ENCODE peak calls at places on chromosomes 12 and 14, in six cellular contexts. H is HepG2, S is GM12891, I is GM12878, W is H1, K is SK-N-SH. F is an unnamed sample.

GRCh38 chr12:45989857-45990467 is 412 bp downstream of the SCAF11 start:
- DNase-seq in S (peak; percentile 8), I (no peak), K (peak; percentile 60), H (peak; percentile 45), W (peak; percentile 62), F (peak; percentile 9)

GRCh38 chr12:6465467-6466183 is 4.9 kb downstream of the VAMP1 start:
- DNase-seq in H (peak; percentile 56), S (no peak), I (no peak), W (peak; percentile 70), K (peak; percentile 79), F (no peak)

GRCh38 chr14:30907659-30908057 is 33.3 kb downstream of the COCH start:
- DNase-seq in K (no peak), H (no peak), W (no peak), S (no peak), I (no peak), F (no peak)

GRCh38 chr14:31758941-31759340 is 197.7 kb downstream of the NUBPL start:
- DNase-seq in W (no peak), S (no peak), K (no peak), I (no peak), H (no peak), F (no peak)

GRCh38 chr12:110270125-110270962 is 10.7 kb upstream of the ATP2A2 start:
- DNase-seq in S (no peak), I (no peak), K (peak; percentile 64), W (no peak), H (peak; percentile 95), F (no peak)

GRCh38 chr12:124233041-124233836 is 61.7 kb upstream of the RFLNA start:
- DNase-seq in W (no peak), I (no peak), H (no peak), S (no peak), K (no peak), F (no peak)

GRCh38 chr12:110561471-110562201 is 21.5 kb downstream of the PPTC7 start:
- DNase-seq in I (no peak), S (no peak), W (no peak), H (no peak), K (no peak), F (no peak)

GRCh38 chr14:75831971-75832370 is 149.8 kb downstream of the TGFB3 start:
- DNase-seq in K (no peak), S (no peak), I (no peak), W (no peak), H (no peak), F (no peak)

GRCh38 chr14:25215607-25216006 is 165.7 kb upstream of the STXBP6 start:
- DNase-seq in K (no peak), I (no peak), S (no peak), H (no peak), W (no peak), F (no peak)

GRCh38 chr12:31370645-31371620 is 45.0 kb upstream of the SINHCAF start:
- DNase-seq in I (no peak), H (peak; percentile 77), K (no peak), S (no peak), W (peak; percentile 66), F (no peak)

GRCh38 chr12:47949441-47950341 is 13.7 kb upstream of the TMEM106C start:
- DNase-seq in S (peak; percentile 77), K (peak; percentile 90), H (peak; percentile 76), W (peak; percentile 87), I (no peak), F (peak; percentile 76)

GRCh38 chr12:50533203-50533584 is 28.4 kb downstream of the DIP2B start:
- DNase-seq in S (no peak), W (no peak), K (no peak), I (no peak), H (no peak), F (no peak)

GRCh38 chr12:9364224-9365176 is 156.3 kb upstream of the PZP start:
- DNase-seq in H (peak; percentile 46), S (no peak), I (peak; percentile 98), W (peak; percentile 65), K (no peak), F (no peak)

GRCh38 chr12:53300187-53300586 is 692 bp downstream of the MYG1 start:
- DNase-seq in I (no peak), K (peak; percentile 41), W (no peak), H (no peak), S (no peak), F (no peak)

GRCh38 chr12:42589465-42590323 is at the start of gene PRICKLE1:
- DNase-seq in S (peak; percentile 54), H (no peak), K (peak; percentile 90), I (no peak), W (peak; percentile 70), F (peak; percentile 43)

GRCh38 chr12:49626169-49626835 is 2.9 kb downstream of the PRPF40B start:
- DNase-seq in W (no peak), K (no peak), S (no peak), H (no peak), I (no peak), F (no peak)

GRCh38 chr14:64758025-64758521 is 53.8 kb downstream of the PLEKHG3 start:
- DNase-seq in I (no peak), W (no peak), H (no peak), K (no peak), S (no peak), F (no peak)

GRCh38 chr14:57136669-57137068 is 132.0 kb downstream of the EXOC5 start:
- DNase-seq in W (peak; percentile 47), I (no peak), H (no peak), K (no peak), S (no peak), F (no peak)

GRCh38 chr12:108821407-108822397 is 35.7 kb downstream of the SSH1 start:
- DNase-seq in K (no peak), I (no peak), W (no peak), S (no peak), H (no peak), F (no peak)

GRCh38 chr14:37270629-37271028 is 72.9 kb downstream of the MIPOL1 start:
- DNase-seq in W (no peak), H (peak; percentile 42), K (no peak), I (no peak), S (no peak), F (no peak)

GRCh38 chr14:79011091-79011919 is 841.1 kb downstream of the NRXN3 start:
- DNase-seq in W (no peak), H (peak; percentile 8), K (peak; percentile 37), S (no peak), I (no peak), F (no peak)

GRCh38 chr14:93285048-93285447 is 47.8 kb downstream of the BTBD7 start:
- DNase-seq in W (no peak), H (no peak), S (no peak), I (no peak), K (peak; percentile 17), F (no peak)

GRCh38 chr12:110694330-110694891 is 5.5 kb upstream of the HVCN1 start:
- DNase-seq in K (peak; percentile 78), I (no peak), W (no peak), H (no peak), S (no peak), F (no peak)

GRCh38 chr14:74647834-74648361 is 35.9 kb upstream of the LTBP2 start:
- DNase-seq in I (no peak), H (no peak), W (no peak), K (peak; percentile 47), S (no peak), F (no peak)

GRCh38 chr12:122021822-122022392 is at the start of gene BCL7A:
- DNase-seq in S (no peak), H (peak; percentile 15), I (no peak), W (peak; percentile 68), K (peak; percentile 92), F (no peak)
- TF ChIP-seq TAF1 in S (no peak), H (no peak), I (no peak), W (peak; percentile 49), K (no peak), F (no peak)

DNA sequence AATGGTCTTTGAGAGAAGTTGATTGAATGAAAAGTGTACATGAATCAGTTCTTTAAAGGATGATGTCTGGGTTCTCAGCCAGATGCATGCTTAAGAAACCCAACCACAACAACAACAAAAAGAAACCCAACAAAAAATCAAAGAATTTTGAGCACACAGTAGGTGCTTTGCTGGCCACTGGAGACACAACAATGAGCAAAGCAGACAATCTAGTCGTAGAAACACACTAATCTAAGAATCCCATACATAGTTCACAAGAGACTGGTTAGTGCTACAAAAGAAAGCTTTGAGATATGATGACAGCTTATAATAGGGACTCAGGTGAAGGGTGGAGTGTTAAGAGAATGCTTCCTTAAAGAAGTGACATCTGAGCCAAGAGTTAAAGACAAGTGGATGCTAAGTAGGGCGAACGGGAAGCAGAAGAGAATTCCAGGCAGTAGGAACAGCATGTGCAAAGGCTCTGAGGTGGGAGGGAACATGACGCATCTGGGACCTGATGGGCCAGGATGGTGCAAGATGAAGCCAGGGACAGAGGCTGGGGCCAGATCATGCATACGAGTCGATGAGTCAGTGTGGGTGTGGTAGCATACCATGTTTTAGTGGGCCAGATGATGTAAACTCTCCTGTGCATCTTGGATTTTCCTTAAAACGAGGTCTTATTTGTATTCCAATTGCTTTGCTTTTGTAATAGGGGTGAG is 4.6 kb upstream of the HIP1R start:
- DNase-seq in W (no peak), S (no peak), I (no peak), H (no peak), K (no peak), F (no peak)
- TF ChIP-seq TAF1 in W (no peak), S (no peak), I (no peak), H (no peak), K (no peak), F (no peak)

DNA sequence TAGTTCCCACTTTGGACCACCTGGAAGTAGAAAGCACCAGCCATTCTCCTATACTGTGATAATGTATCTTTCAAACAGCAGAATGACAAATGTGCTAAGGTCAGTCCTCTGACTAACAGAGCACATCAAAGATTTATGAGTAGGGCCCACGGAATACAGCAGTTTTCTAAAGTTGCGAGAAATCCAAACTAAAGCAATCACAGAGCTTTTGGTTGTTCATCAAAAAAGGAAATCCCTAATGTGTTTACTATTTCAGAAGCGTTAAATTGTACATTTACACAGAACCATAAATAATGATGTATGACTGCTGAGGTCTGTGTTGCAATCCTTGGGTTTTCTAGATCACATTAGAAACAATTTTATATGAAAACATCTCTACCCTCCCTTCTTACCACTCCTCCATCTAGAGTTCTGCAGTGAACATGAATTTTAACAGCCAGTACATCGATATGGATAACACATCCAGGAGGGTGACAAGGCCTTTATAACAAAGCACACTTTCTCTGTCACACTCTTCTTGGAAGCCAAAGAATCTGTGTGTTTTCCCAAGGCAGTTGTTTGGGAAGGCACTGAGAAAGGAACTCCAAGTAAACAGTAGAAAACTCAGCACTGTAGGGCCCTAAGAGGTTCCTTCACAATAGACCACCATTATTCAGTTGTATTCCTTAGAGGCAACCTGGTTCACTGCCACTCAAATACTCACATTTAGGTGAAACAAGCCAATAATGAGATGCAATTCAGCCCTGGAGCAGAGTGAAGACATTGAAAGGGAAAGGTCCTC is 7.3 kb downstream of the KITLG start:
- DNase-seq in S (no peak), W (no peak), K (no peak), I (no peak), H (no peak), F (no peak)
- TF ChIP-seq TAF1 in S (no peak), W (no peak), K (no peak), I (no peak), H (no peak), F (no peak)

DNA sequence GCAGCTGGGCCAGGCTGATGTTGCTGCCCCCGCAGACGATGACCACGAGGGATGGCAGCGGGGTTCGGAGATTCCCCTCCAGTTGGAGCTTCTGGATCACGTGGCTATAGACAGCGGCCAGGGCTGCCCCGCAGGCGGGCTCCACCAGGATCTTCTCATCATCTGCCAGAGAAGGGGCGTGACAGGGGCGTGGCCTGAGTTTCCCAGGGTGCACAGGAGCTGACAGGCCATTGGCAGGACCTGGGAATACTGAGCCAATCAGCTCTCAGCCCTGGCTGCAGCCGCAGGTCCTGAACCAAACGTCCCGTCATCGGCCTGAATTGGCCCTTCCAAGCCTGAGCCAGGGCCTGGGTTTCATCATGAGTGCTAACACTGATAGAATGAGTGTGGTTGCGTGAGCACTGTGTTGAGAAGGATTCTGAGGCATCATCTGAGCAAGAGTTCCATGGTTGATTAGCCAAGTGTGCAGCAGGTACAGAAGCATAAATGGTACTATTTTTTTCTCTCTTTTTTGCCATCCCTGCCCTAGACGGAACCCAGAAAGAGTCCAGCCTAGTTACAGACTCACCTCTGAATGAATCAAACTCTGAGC is 10.6 kb downstream of the SDS start:
- DNase-seq in S (peak; percentile 62), W (peak; percentile 96), H (peak; percentile 48), I (peak; percentile 59), K (peak; percentile 46), F (no peak)
- TF ChIP-seq TAF1 in S (no peak), W (no peak), H (no peak), I (no peak), K (no peak), F (no peak)

F was measured in GM12892.